ENCODE peak calls at places on chromosomes 12 and 14, in six cellular contexts. C is nucleus accumbens, V is body of pancreas, S is AG04449, K is non-pigmented ciliary epithelial cell, D is NCI-H69. N is an unnamed sample.

GRCh38 chr14:90290612-90291011 is 34.3 kb downstream of the PSMC1 start:
- DNase-seq in C (no peak), V (no peak), S (no peak), K (no peak), D (no peak), N (no peak)

GRCh38 chr12:60529261-60529660 is 933.4 kb downstream of the SLC16A7 start:
- DNase-seq in C (no peak), V (no peak), S (no peak), K (no peak), D (no peak), N (no peak)

GRCh38 chr12:6554168-6554989 is 1.5 kb downstream of the IFFO1 start:
- DNase-seq in C (no peak), V (peak), S (no peak), K (no peak), D (peak), N (peak)

GRCh38 chr14:67241416-67242362 is at the start of gene PALS1:
- DNase-seq in C (no peak), V (peak), S (peak), K (peak), D (no peak), N (peak)

GRCh38 chr14:73746540-73747385 is 32.6 kb upstream of the PNMA1 start:
- DNase-seq in C (no peak), V (no peak), S (no peak), K (no peak), D (peak), N (no peak)

GRCh38 chr12:46835785-46836184 is 10.0 kb upstream of the SLC38A4 start:
- DNase-seq in C (no peak), V (no peak), S (no peak), K (no peak), D (no peak), N (no peak)

GRCh38 chr14:68157971-68158371 is 338.4 kb downstream of the RAD51B start:
- DNase-seq in C (no peak), V (no peak), S (no peak), K (no peak), D (no peak), N (no peak)

GRCh38 chr14:22002860-22003284 is 329.3 kb upstream of the OR4E1 start:
- DNase-seq in C (no peak), V (no peak), S (no peak), K (no peak), D (peak), N (peak)

GRCh38 chr12:66496595-66496994 is 182.3 kb downstream of the GRIP1 start:
- DNase-seq in C (no peak), V (no peak), S (no peak), K (no peak), D (no peak), N (no peak)

GRCh38 chr12:83817730-83818129 is 1094.9 kb downstream of the SLC6A15 start:
- DNase-seq in C (no peak), V (no peak), S (no peak), K (no peak), D (no peak), N (no peak)

GRCh38 chr12:102645968-102646367 is 165.6 kb upstream of the IGF1 start:
- DNase-seq in C (no peak), V (no peak), S (no peak), K (no peak), D (no peak), N (no peak)

GRCh38 chr12:106084048-106084671 is 54.6 kb downstream of the NUAK1 start:
- DNase-seq in C (no peak), V (no peak), S (peak), K (peak), D (no peak), N (no peak)

GRCh38 chr12:1474567-1475153 is 119.7 kb downstream of the FBXL14 start:
- DNase-seq in C (no peak), V (no peak), S (peak), K (peak), D (peak), N (no peak)

GRCh38 chr14:101215936-101216335 is 312.4 kb upstream of the RTL1 start:
- DNase-seq in C (no peak), V (peak), S (no peak), K (no peak), D (no peak), N (no peak)

GRCh38 chr14:73796881-73797539 is 54.6 kb upstream of the PTGR2 start:
- DNase-seq in C (no peak), V (no peak), S (no peak), K (no peak), D (no peak), N (no peak)

GRCh38 chr12:108066583-108067234 is 62.4 kb upstream of the WSCD2 start:
- DNase-seq in C (no peak), V (no peak), S (no peak), K (no peak), D (no peak), N (no peak)

GRCh38 chr12:124617615-124618014 is 50.2 kb upstream of the NCOR2 start:
- DNase-seq in C (no peak), V (peak), S (no peak), K (no peak), D (peak), N (no peak)

GRCh38 chr12:120240495-120240833 is 25.1 kb downstream of the PXN start:
- DNase-seq in C (no peak), V (no peak), S (no peak), K (no peak), D (no peak), N (no peak)

GRCh38 chr12:115619061-115619460 is 658.4 kb downstream of the MED13L start:
- DNase-seq in C (no peak), V (no peak), S (no peak), K (no peak), D (no peak), N (no peak)

GRCh38 chr12:95553202-95553943 is 2.1 kb upstream of the USP44 start:
- DNase-seq in C (no peak), V (no peak), S (no peak), K (no peak), D (no peak), N (no peak)

GRCh38 chr12:96876966-96877365 is 30.1 kb upstream of the NEDD1 start:
- DNase-seq in C (no peak), V (no peak), S (no peak), K (no peak), D (no peak), N (no peak)

GRCh38 chr12:121159467-121160307 is 27.0 kb downstream of the P2RX7 start:
- DNase-seq in C (no peak), V (no peak), S (no peak), K (no peak), D (no peak), N (no peak)

GRCh38 chr12:93174048-93174447 is 203.7 kb upstream of the NUDT4 start:
- DNase-seq in C (no peak), V (no peak), S (peak), K (no peak), D (no peak), N (no peak)